ENCODE peak calls at places on chromosomes 6 and 20, in four cellular contexts. K is foreskin fibroblast, M is MM.1S, W is tibial nerve. U is an unnamed sample.

GRCh38 chr6:169073311-169073710 is 180.3 kb downstream of the THBS2 start:
- DNase-seq in W (no peak), K (peak; percentile 35), M (no peak), U (no peak)

GRCh38 chr6:21785162-21785561 is 191.6 kb downstream of the SOX4 start:
- DNase-seq in K (no peak), M (no peak), W (no peak), U (no peak)

GRCh38 chr6:166554316-166554715 is 32.2 kb downstream of the RAMACL start:
- DNase-seq in W (no peak), K (no peak), M (no peak), U (no peak)

GRCh38 chr6:139829557-139829956 is 455.1 kb upstream of the CITED2 start:
- DNase-seq in K (no peak), W (no peak), M (no peak), U (no peak)

GRCh38 chr6:146028250-146028789 is 542 bp upstream of the GRM1 start:
- DNase-seq in M (peak; percentile 20), W (no peak), K (peak; percentile 27), U (peak; percentile 20)

GRCh38 chr6:125670586-125670985 is 78.8 kb upstream of the HEY2 start:
- DNase-seq in M (no peak), W (no peak), K (no peak), U (no peak)

GRCh38 chr6:167550936-167551633 is 226.2 kb downstream of the TTLL2 start:
- DNase-seq in M (no peak), K (no peak), W (peak; percentile 88), U (no peak)

GRCh38 chr6:150697515-150697914 is 97.8 kb downstream of the PLEKHG1 start:
- DNase-seq in W (no peak), M (no peak), K (no peak), U (no peak)

GRCh38 chr20:24910461-24910860 is 38.6 kb upstream of the CST7 start:
- DNase-seq in K (no peak), W (no peak), M (no peak), U (no peak)

GRCh38 chr6:155377061-155377460 is 62.8 kb upstream of the TFB1M start:
- DNase-seq in K (peak; percentile 78), W (no peak), M (no peak), U (no peak)

GRCh38 chr20:53642196-53643030 is 48.8 kb upstream of the ZNF217 start:
- DNase-seq in M (peak; percentile 73), K (no peak), W (peak; percentile 33), U (no peak)

GRCh38 chr6:11710221-11710836 is 68.3 kb downstream of the ADTRP start:
- DNase-seq in M (no peak), K (no peak), W (no peak), U (no peak)

GRCh38 chr6:45477278-45477677 is 99.5 kb upstream of the SUPT3H start:
- DNase-seq in M (no peak), K (no peak), W (no peak), U (no peak)

GRCh38 chr6:37990762-37991525 is 171.4 kb downstream of the ZFAND3 start:
- DNase-seq in K (peak; percentile 63), M (no peak), W (no peak), U (peak; percentile 65)

GRCh38 chr20:60057123-60057865 is 99.1 kb downstream of the CDH26 start:
- DNase-seq in K (peak; percentile 64), M (peak; percentile 55), W (no peak), U (peak; percentile 51)

GRCh38 chr6:134288538-134289203 is 29.2 kb downstream of the SGK1 start:
- DNase-seq in K (peak; percentile 85), M (no peak), W (no peak), U (peak; percentile 85)

GRCh38 chr20:50679753-50680105 is 11.6 kb downstream of the RIPOR3 start:
- DNase-seq in K (no peak), W (no peak), M (no peak), U (no peak)

GRCh38 chr20:6802227-6802626 is 34.7 kb downstream of the BMP2 start:
- DNase-seq in M (no peak), W (no peak), K (no peak), U (no peak)

GRCh38 chr6:164303092-164304007 is 888.8 kb downstream of the QKI start:
- DNase-seq in M (no peak), K (no peak), W (peak; percentile 57), U (no peak)
- H3K4me3 ChIP-seq in M (no peak overlapping the region), K (no peak overlapping the region), W (no peak overlapping the region), U (no peak overlapping the region)

GRCh38 chr6:81105998-81106397 is 646.5 kb downstream of the TENT5A start:
- DNase-seq in K (no peak), W (no peak), M (no peak), U (no peak)
- TF ChIP-seq CTCF in K (no peak), W (no peak), M (no peak), U (no peak)

DNA sequence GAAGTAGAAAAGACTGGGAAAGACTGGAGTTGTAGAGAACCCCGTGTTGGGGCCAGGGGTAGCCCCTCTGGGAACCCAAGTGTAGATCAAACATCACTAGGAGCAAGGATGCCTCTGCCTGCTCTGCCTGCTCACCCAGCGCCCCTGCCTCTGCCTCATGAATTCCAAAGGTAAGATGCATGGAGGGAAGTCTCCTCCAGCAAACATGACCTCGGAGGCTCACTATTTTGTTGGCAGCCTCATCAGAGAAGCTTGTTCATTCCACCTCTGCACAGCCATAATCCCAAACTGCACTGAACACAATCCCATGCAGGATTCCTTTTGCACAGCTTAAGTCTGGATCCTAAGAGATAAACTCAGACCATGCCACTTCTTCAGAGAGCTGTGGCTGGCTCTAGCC is 4.9 kb downstream of the FRS3 start:
- DNase-seq in K (peak; percentile 28), W (no peak), M (no peak), U (no peak)
- H3K4me3 ChIP-seq in K (no peak overlapping the region), W (no peak overlapping the region), M (no peak overlapping the region), U (no peak overlapping the region)

GRCh38 chr6:19024737-19025136 is 637.6 kb downstream of the RNF144B start:
- DNase-seq in K (no peak), W (no peak), M (no peak), U (no peak)
- TF ChIP-seq CTCF in K (peak; percentile 51), W (no peak), M (peak; percentile 13), U (no peak)

GRCh38 chr6:148761532-148761951 is 14.7 kb downstream of the UST start:
- DNase-seq in W (no peak), M (no peak), K (no peak), U (no peak)
- H3K4me3 ChIP-seq in W (peak overlapping the region; percentile 4), M (no peak overlapping the region), K (peak overlapping the region; percentile 50), U (no peak overlapping the region)

GRCh38 chr6:77450924-77451323 is 12.4 kb downstream of the HTR1B start:
- DNase-seq in W (no peak), M (no peak), K (no peak), U (no peak)
- TF ChIP-seq CTCF in W (no peak), M (no peak), K (peak; percentile 29), U (no peak)

GRCh38 chr6:35021014-35021413 is 120.1 kb downstream of the TCP11 start:
- DNase-seq in M (no peak), W (no peak), K (no peak), U (no peak)

GRCh38 chr6:35019171-35019570 is 122.0 kb downstream of the TCP11 start:
- DNase-seq in W (no peak), M (no peak), K (no peak), U (no peak)

GRCh38 chr6:35018746-35019145 is 122.4 kb downstream of the TCP11 start:
- DNase-seq in M (no peak), W (no peak), K (no peak), U (no peak)

GRCh38 chr6:35018184-35018523 is 123.0 kb downstream of the TCP11 start:
- DNase-seq in K (no peak), M (no peak), W (no peak), U (no peak)

GRCh38 chr6:35019831-35020230 is 121.3 kb downstream of the TCP11 start:
- DNase-seq in M (no peak), W (no peak), K (no peak), U (no peak)
- H3K4me3 ChIP-seq in M (no peak overlapping the region), W (peak overlapping the region; percentile 6), K (no peak overlapping the region), U (no peak overlapping the region)

DNA sequence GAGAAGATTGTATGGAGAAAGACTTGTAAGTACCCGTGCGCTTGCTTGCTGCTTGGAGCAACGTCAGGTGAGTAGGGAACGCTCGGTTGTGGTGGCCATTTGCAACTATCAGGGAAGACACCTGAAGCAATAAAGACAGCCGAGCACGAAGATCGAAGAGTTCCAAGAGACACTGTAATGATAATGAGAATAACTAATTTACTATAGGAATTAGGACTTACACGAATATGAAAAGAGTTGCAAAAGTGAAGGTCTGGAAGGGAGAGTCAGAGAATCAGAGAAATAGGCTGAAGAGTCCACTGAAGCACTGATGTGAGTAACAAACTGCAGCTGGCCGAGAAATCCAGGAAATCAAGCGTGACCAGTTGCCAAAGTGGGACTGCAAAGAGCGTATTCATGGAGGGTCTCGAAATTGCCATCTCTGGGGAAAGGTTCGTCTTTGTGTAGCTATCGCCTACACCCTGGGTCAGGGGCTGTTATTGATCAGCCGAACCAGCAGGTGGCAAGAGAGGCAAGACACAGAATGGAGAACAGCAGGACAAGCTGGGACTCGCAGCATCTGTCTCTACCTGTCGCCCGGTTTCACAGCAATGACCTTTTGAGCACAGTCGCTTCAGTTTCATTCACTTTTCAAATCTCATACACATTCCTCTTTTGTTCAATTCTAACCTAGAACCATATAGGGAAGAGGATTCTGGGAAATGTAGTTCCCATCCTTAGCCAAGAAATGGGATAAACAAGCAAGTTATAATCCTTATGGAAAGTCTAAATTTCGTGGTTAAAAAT is 26.2 kb downstream of the LOC128125822 start:
- DNase-seq in K (peak; percentile 29), W (peak; percentile 29), M (peak; percentile 83), U (peak; percentile 14)
- TF ChIP-seq CTCF in K (peak; percentile 90), W (peak; percentile 74), M (peak; percentile 85), U (peak; percentile 84)

GRCh38 chr6:77340331-77340730 is 123.0 kb downstream of the HTR1B start:
- DNase-seq in K (no peak), W (no peak), M (no peak), U (no peak)
- H3K4me3 ChIP-seq in K (no peak overlapping the region), W (no peak overlapping the region), M (no peak overlapping the region), U (no peak overlapping the region)

DNA sequence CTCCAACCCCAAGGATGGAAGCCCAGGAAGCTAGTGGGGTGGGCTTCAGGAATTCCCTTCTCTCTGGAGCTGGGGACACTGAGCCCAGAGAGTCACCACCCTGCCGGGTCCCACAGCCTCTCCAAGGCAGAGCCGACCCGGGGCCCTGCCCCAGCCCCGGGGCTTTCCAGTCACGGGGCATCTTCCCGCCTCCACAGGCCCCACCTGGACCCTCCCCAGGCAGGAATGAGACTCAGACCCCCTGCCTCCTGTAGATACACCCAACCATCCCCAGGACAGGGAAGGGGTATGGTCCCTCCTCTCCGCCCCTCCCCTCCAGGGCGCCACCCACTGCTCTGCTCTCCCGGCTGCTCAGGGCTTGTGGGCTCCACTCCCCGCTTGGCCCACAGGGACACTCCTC is 53.3 kb downstream of the GRM4 start:
- DNase-seq in K (no peak), W (no peak), M (no peak), U (no peak)
- TF ChIP-seq CTCF in K (no peak), W (no peak), M (no peak), U (no peak)

U was measured in HFF-Myc.